ENCODE peak calls at places on chromosomes 12 and 14, in nine cellular contexts. Y is A549, C is uterus, W is adrenal gland, X is IMR-90, D is GM12878, T is gastrocnemius medialis, P is transverse colon, E is prostate gland. U is an unnamed sample.

GRCh38 chr14:20683896-20684661 is at the start of gene RNASE4:
- DNase-seq in Y (peak), C (peak), W (peak), X (peak), D (peak), T (peak), P (peak), E (peak), U (peak)

GRCh38 chr12:91326043-91327027 is 143.7 kb upstream of the DCN start:
- DNase-seq in Y (peak), C (peak), W (peak), X (peak), D (no peak), T (peak), P (peak), E (peak), U (peak)

GRCh38 chr12:56084958-56085543 is 5.1 kb downstream of the ERBB3 start:
- DNase-seq in Y (peak), C (no peak), W (peak), X (no peak), D (no peak), T (no peak), P (peak), E (no peak), U (no peak)

GRCh38 chr12:106282457-106283097 is 20.0 kb upstream of the TCP11L2 start:
- DNase-seq in Y (peak), C (peak), W (peak), X (peak), D (no peak), T (peak), P (peak), E (no peak), U (no peak)

GRCh38 chr12:113159937-113160336 is 10.4 kb downstream of the CFAP73 start:
- DNase-seq in Y (no peak), C (no peak), W (no peak), X (no peak), D (no peak), T (no peak), P (no peak), E (no peak), U (no peak)

GRCh38 chr12:52942056-52942913 is 6.6 kb upstream of the KRT18 start:
- DNase-seq in Y (no peak), C (no peak), W (no peak), X (peak), D (no peak), T (no peak), P (peak), E (no peak), U (no peak)

GRCh38 chr12:88691811-88692210 is 111.5 kb upstream of the KITLG start:
- DNase-seq in Y (no peak), C (no peak), W (no peak), X (no peak), D (no peak), T (no peak), P (no peak), E (no peak), U (no peak)

GRCh38 chr14:22026527-22026926 is 352.9 kb upstream of the OR4E1 start:
- DNase-seq in Y (no peak), C (no peak), W (no peak), X (no peak), D (no peak), T (no peak), P (no peak), E (no peak), U (no peak)

GRCh38 chr12:123061806-123062205 is 81.3 kb downstream of the ARL6IP4 start:
- DNase-seq in Y (no peak), C (no peak), W (no peak), X (no peak), D (no peak), T (no peak), P (no peak), E (no peak), U (no peak)

GRCh38 chr12:71702590-71702989 is 16.7 kb downstream of the TMEM19 start:
- DNase-seq in Y (no peak), C (no peak), W (no peak), X (peak), D (no peak), T (no peak), P (no peak), E (no peak), U (no peak)

GRCh38 chr12:104630230-104630670 is 173.5 kb downstream of the CHST11 start:
- DNase-seq in Y (no peak), C (no peak), W (no peak), X (no peak), D (no peak), T (no peak), P (no peak), E (no peak), U (no peak)

GRCh38 chr12:130827432-130827831 is 11.6 kb downstream of the STX2 start:
- DNase-seq in Y (no peak), C (no peak), W (peak), X (no peak), D (no peak), T (no peak), P (no peak), E (no peak), U (no peak)

GRCh38 chr12:58621126-58621525 is 299.2 kb downstream of the LRIG3 start:
- DNase-seq in Y (no peak), C (no peak), W (no peak), X (no peak), D (no peak), T (no peak), P (no peak), E (no peak), U (no peak)

GRCh38 chr14:38138581-38139138 is 69.0 kb upstream of the SSTR1 start:
- DNase-seq in Y (no peak), C (no peak), W (no peak), X (peak), D (no peak), T (no peak), P (no peak), E (no peak), U (no peak)

GRCh38 chr12:106134294-106134949 is 4.3 kb downstream of the NUAK1 start:
- DNase-seq in Y (no peak), C (no peak), W (no peak), X (no peak), D (no peak), T (no peak), P (no peak), E (no peak), U (no peak)

DNA sequence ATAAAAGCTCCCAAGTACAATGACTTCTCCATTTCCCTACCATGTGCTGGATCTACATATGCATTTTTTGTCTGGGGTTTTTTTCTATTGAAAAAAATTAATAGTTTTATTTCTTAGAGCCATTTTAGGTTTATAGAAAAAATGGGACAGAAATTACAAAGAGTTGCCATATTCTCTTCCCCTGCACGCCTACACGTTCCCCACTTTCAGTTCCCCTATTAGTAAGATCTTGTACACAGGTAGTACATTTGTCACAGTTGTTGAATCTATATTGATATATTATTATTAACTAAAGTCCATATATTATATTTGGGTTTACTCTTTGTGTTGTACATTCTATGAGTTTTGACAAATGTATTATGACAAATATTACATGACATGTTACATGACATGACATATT is 35.7 kb downstream of the SIX6 start:
- DNase-seq in Y (no peak), C (no peak), W (no peak), X (no peak), D (no peak), T (no peak), P (no peak), E (no peak), U (no peak)
- H3K4me3 ChIP-seq in Y (no peak), C (no peak), W (no peak), X (no peak), D (no peak), T (no peak), P (no peak), E (no peak), U (no peak)

GRCh38 chr14:70451874-70452273 is at the start of gene ADAM21:
- DNase-seq in Y (no peak), C (no peak), W (no peak), X (no peak), D (no peak), T (no peak), P (no peak), E (no peak), U (no peak)
- TF ChIP-seq POLR2A in Y (no peak), C (no peak), W (no peak), X (no peak), D (no peak), T (no peak), P (no peak), E (no peak), U (no peak)

GRCh38 chr12:64965920-64966319 is 141.5 kb downstream of the TBC1D30 start:
- DNase-seq in Y (no peak), C (no peak), W (no peak), X (no peak), D (no peak), T (no peak), P (no peak), E (no peak), U (no peak)
- H3K4me3 ChIP-seq in Y (no peak), C (no peak), W (no peak), X (no peak), D (no peak), T (no peak), P (no peak), E (no peak), U (no peak)

GRCh38 chr12:57234571-57235011 is 5.1 kb downstream of the SHMT2 start:
- DNase-seq in Y (no peak), C (no peak), W (no peak), X (no peak), D (no peak), T (no peak), P (no peak), E (no peak), U (no peak)

GRCh38 chr12:57235728-57236131 is 6.2 kb downstream of the SHMT2 start:
- DNase-seq in Y (no peak), C (no peak), W (no peak), X (no peak), D (no peak), T (no peak), P (no peak), E (no peak), U (no peak)

GRCh38 chr12:57236224-57236924 is 6.9 kb downstream of the SHMT2 start:
- DNase-seq in Y (no peak), C (no peak), W (no peak), X (no peak), D (no peak), T (no peak), P (no peak), E (no peak), U (no peak)

GRCh38 chr12:57234233-57234570 is 4.7 kb downstream of the SHMT2 start:
- DNase-seq in Y (no peak), C (no peak), W (no peak), X (no peak), D (no peak), T (no peak), P (no peak), E (no peak), U (no peak)

DNA sequence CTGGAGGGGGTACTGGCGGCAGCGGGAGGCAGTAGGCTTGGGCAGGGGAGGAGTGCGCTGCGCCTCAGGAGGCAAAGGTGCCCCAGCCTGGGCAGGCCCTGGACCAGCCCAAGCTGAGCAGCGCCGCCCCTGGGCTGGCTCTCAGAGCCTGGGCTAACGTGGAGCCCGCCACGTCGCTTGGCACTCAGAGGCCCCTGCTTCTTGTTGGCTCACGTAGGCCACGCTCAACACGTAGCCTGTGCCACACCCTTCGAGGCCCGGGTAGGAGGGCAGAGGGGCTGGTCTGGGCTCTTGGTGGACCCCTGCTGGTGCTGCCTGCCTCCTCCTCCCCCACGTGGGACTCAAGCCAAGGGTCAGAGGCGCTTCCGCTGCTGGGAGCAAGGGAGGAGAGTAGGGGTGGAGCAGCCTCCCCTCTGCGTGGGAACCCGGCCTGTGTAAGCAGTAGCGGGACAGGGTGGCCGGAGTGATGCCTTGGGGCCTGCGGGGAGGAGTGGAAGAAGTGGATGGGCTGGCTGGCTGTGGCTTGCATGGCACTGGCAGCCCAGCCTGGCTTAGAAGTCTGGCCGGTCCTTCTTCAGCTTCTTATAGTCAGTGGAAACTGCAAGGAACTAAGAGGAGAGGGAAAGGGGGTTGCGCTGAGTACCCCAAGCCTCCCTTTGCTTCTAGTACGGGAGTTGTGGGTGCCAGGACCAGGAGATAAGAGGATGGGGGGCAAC is 5.7 kb downstream of the SHMT2 start:
- DNase-seq in Y (no peak), C (peak), W (peak), X (peak), D (no peak), T (peak), P (no peak), E (no peak), U (no peak)
- TF ChIP-seq POLR2A in Y (no peak), C (no peak), W (no peak), X (no peak), D (peak), T (peak), P (no peak), E (no peak), U (no peak)

GRCh38 chr12:53966385-53967133 is 6.4 kb upstream of the HOXC11 start:
- DNase-seq in Y (no peak), C (no peak), W (no peak), X (no peak), D (no peak), T (no peak), P (no peak), E (no peak), U (no peak)
- H3K4me3 ChIP-seq in Y (no peak), C (peak), W (no peak), X (no peak), D (no peak), T (peak), P (no peak), E (no peak), U (peak)

GRCh38 chr12:1792406-1792805 is 28.0 kb upstream of the LRTM2 start:
- DNase-seq in Y (no peak), C (no peak), W (no peak), X (no peak), D (no peak), T (no peak), P (no peak), E (no peak), U (no peak)
- TF ChIP-seq POLR2A in Y (no peak), C (no peak), W (no peak), X (no peak), D (no peak), T (no peak), P (no peak), E (no peak), U (no peak)

GRCh38 chr14:91354979-91355685 is 62.5 kb downstream of the CCDC88C start:
- DNase-seq in Y (peak), C (no peak), W (no peak), X (no peak), D (no peak), T (no peak), P (peak), E (no peak), U (no peak)
- H3K4me3 ChIP-seq in Y (no peak), C (no peak), W (no peak), X (no peak), D (peak), T (no peak), P (no peak), E (no peak), U (no peak)

GRCh38 chr12:121581681-121582439 is 1.0 kb upstream of the KDM2B start:
- DNase-seq in Y (no peak), C (no peak), W (no peak), X (peak), D (no peak), T (peak), P (peak), E (no peak), U (no peak)

GRCh38 chr12:121579981-121580868 is 598 bp downstream of the KDM2B start:
- DNase-seq in Y (peak), C (peak), W (peak), X (peak), D (no peak), T (peak), P (peak), E (peak), U (peak)

GRCh38 chr12:121582583-121583333 is 1.9 kb upstream of the KDM2B start:
- DNase-seq in Y (no peak), C (no peak), W (no peak), X (no peak), D (no peak), T (no peak), P (no peak), E (no peak), U (no peak)

GRCh38 chr12:121579190-121579791 is 1.5 kb downstream of the KDM2B start:
- DNase-seq in Y (no peak), C (peak), W (no peak), X (no peak), D (no peak), T (no peak), P (peak), E (peak), U (peak)

DNA sequence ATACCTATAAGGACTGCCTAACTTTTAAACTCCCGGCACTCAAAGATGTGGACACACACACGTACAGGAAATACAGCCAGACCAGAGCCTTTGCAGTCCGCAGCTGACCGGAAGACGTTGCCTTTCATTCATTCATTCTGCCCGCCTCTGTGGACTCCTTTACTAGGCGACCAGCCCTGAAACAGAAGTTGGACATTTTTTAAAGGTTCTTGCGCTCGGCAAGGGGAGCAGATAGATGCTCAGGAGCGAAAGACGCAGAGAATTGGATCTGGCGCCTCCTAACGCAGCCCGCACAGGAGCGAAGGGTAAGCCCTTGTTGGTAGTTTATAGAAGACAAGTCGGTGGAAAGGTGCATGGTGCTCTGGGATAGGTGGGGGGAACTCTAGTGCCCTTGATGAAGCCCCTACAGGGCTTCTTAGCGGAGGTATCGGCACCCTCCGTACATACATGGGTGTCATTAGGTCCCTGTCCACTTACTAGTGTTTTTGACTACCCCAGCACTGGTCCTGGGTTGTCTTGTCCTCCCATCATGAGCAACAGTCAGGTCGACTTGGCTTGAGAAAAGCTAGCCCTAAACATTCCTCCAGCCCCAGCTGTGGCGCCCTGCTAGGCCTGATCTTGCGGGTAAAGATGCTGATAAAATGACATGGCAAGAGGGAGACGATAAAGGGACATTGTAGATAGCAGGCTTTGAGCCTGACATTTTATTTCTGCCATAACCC is at the start of gene KDM2B:
- DNase-seq in Y (no peak), C (peak), W (peak), X (peak), D (no peak), T (no peak), P (peak), E (peak), U (no peak)
- TF ChIP-seq POLR2A in Y (no peak), C (no peak), W (peak), X (no peak), D (no peak), T (no peak), P (no peak), E (no peak), U (no peak)

DNA sequence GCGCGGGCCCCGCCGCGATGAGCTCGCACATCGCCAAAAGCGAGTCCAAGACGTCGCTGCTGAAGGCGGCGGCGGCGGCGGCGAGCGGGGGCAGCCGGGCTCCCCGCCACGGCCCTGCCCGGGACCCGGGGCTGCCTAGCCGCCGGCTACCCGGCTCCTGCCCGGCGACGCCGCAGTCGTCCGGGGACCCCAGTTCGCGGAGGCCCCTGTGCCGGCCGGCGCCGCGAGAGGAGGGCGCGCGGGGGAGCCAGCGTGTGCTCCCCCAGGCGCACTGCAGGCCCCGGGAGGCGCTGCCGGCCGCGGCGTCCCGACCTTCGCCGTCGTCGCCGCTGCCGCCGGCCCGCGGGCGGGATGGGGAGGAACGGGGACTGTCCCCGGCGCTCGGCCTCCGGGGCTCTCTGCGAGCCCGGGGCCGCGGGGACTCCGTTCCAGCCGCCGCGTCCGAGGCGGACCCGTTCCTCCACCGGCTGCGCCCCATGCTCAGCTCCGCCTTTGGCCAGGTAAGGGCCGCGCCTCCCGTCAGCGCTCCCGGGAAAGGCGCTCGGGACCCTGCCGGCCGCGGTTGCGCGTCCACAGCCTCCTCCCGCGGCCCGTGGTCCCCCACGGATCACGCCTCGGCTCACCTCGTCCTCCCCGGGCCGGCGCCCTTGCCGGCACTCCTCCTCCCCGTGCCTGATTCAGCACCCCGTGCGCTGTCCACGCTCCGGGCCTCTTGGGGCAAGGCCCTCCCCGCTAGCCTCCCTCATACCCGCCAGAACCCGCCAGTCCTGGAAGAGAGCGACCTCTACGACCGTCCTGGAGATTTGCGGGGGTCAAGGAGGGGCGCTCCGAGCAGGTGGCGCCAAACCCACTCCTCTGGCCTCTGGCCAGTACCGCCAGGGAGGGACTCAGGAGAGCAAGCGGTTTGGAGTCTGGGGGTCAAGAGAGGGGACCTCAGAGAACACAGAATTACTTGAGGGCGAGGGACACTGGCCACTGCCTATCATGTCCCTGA is 711 bp downstream of the CABP1 start:
- DNase-seq in Y (no peak), C (no peak), W (peak), X (peak), D (no peak), T (peak), P (peak), E (peak), U (no peak)
- H3K4me3 ChIP-seq in Y (peak), C (no peak), W (peak), X (no peak), D (peak), T (peak), P (peak), E (peak), U (no peak)

GRCh38 chr12:116771651-116772050 is 33.5 kb downstream of the RNFT2 start:
- DNase-seq in Y (no peak), C (no peak), W (no peak), X (peak), D (no peak), T (no peak), P (no peak), E (no peak), U (no peak)
- TF ChIP-seq POLR2A in Y (no peak), C (no peak), W (no peak), X (no peak), D (no peak), T (no peak), P (no peak), E (no peak), U (no peak)

U was measured in lower leg skin.